ENCODE peak calls at places on chromosomes 4 and X, in ten cellular contexts. J is RCC 7860; R is T-helper 9 cell; G is A549; A is substantia nigra; K is activated CD4-positive, alpha-beta memory T cell treated with anti-CD3 and anti-CD28 coated beads, Interleukin-2, amount 10 ng/mL, durations not matched to agents 7 days and 5 days; W is CD8-positive, alpha-beta memory T cell; X is left ventricle myocardium inferior; H is stimulated activated CD8-positive, alpha-beta memory T cell treated with anti-CD3 and anti-CD28 coated beads, Interleukin-15, amount 100 ng/mL, for 24 hours; Q is activated T-helper 1 cell treated with anti-CD3 and anti-CD28 coated beads, Interleukin-12 subunit alpha, Interleukin-12 subunit beta, Interleukin-2, Interleukin-4 antibody, amounts not matched to agents 30 ng/mL and 10 ng/mL and 1 ng/mL, durations not matched to agents 14 hours and 24 hours and 36 hours. T is an unnamed sample.

GRCh38 chr4:110667670-110668069 is 44.8 kb upstream of the PITX2 start:
- DNase-seq in J (no peak), R (no peak), G (no peak), A (no peak), K (no peak), W (no peak), X (no peak), H (no peak), Q (no peak), T (no peak)

GRCh38 chr4:151952137-151952536 is 191.3 kb upstream of the GATB start:
- DNase-seq in J (no peak), R (no peak), G (no peak), A (no peak), K (no peak), W (no peak), X (no peak), H (no peak), Q (no peak), T (no peak)

GRCh38 chrX:113629326-113629725 is 788.7 kb upstream of the AMOT start:
- DNase-seq in J (no peak), R (no peak), G (no peak), A (no peak), K (no peak), W (no peak), X (no peak), H (no peak), Q (no peak), T (no peak)

GRCh38 chr4:186725422-186726149 is 1.9 kb upstream of the FAT1 start:
- DNase-seq in J (peak), R (no peak), G (peak), A (peak), K (no peak), W (no peak), X (peak), H (no peak), Q (no peak), T (no peak)

GRCh38 chr4:84877051-84877833 is 89.2 kb downstream of the WDFY3 start:
- DNase-seq in J (peak), R (no peak), G (peak), A (no peak), K (no peak), W (no peak), X (no peak), H (no peak), Q (no peak), T (no peak)

GRCh38 chrX:19904778-19905367 is 17.5 kb upstream of the SH3KBP1 start:
- DNase-seq in J (peak), R (no peak), G (peak), A (no peak), K (peak), W (no peak), X (no peak), H (no peak), Q (no peak), T (no peak)

GRCh38 chrX:69627744-69628143 is 11.8 kb downstream of the EDA start:
- DNase-seq in J (no peak), R (no peak), G (no peak), A (no peak), K (peak), W (no peak), X (no peak), H (no peak), Q (no peak), T (no peak)

GRCh38 chr4:106305435-106306055 is 10.5 kb downstream of the TBCK start:
- DNase-seq in J (no peak), R (no peak), G (no peak), A (no peak), K (no peak), W (no peak), X (no peak), H (no peak), Q (no peak), T (no peak)

GRCh38 chrX:131821945-131822622 is 201.0 kb upstream of the STK26 start:
- DNase-seq in J (no peak), R (peak), G (peak), A (peak), K (no peak), W (no peak), X (no peak), H (no peak), Q (no peak), T (no peak)

GRCh38 chr4:163495900-163496299 is 1.4 kb downstream of the TMA16 start:
- DNase-seq in J (no peak), R (no peak), G (no peak), A (no peak), K (no peak), W (no peak), X (no peak), H (no peak), Q (no peak), T (no peak)

GRCh38 chrX:132489256-132490085 is 633 bp upstream of the MBNL3 start:
- DNase-seq in J (no peak), R (peak), G (peak), A (no peak), K (peak), W (peak), X (peak), H (no peak), Q (peak), T (peak)

GRCh38 chr4:2250764-2251072 is 8.8 kb upstream of the HAUS3 start:
- DNase-seq in J (no peak), R (no peak), G (no peak), A (no peak), K (peak), W (no peak), X (no peak), H (no peak), Q (peak), T (no peak)

GRCh38 chr4:40514409-40515025 is 115.1 kb downstream of the RBM47 start:
- DNase-seq in J (peak), R (no peak), G (peak), A (no peak), K (no peak), W (no peak), X (no peak), H (no peak), Q (no peak), T (no peak)

GRCh38 chr4:170089743-170090666 is at the start of gene AADAT:
- DNase-seq in J (peak), R (no peak), G (peak), A (peak), K (no peak), W (no peak), X (peak), H (no peak), Q (no peak), T (no peak)

GRCh38 chrX:49053223-49054072 is 5.4 kb upstream of the CCDC120 start:
- DNase-seq in J (no peak), R (peak), G (peak), A (no peak), K (peak), W (peak), X (peak), H (peak), Q (peak), T (no peak)

GRCh38 chrX:46208225-46208854 is 336.9 kb downstream of the ZNF674 start:
- DNase-seq in J (peak), R (no peak), G (no peak), A (no peak), K (no peak), W (no peak), X (no peak), H (no peak), Q (no peak), T (no peak)

T was measured in mesenteric fat pad.